ENCODE peak calls at places on chromosomes 4 and X, in seven cellular contexts. One of them, this sample, is unnamed.

GRCh38 chrX:86002076-86002896 is 45.1 kb downstream of the CHM start:
- DNase-seq in CD4-positive, alpha-beta T cell: peak; percentile 7
- DNase-seq in left lung: peak; percentile 44
- DNase-seq in GM12865: peak; percentile 27
- DNase-seq in nephron progenitor cell: peak; percentile 64
- DNase-seq in cardiac muscle cell: no peak
- DNase-seq in AG09319: no peak
- DNase-seq in this sample: no peak

GRCh38 chr4:86653237-86653865 is 59.2 kb downstream of the PTPN13 start:
- DNase-seq in CD4-positive, alpha-beta T cell: no peak
- DNase-seq in left lung: no peak
- DNase-seq in GM12865: peak; percentile 21
- DNase-seq in nephron progenitor cell: no peak
- DNase-seq in cardiac muscle cell: no peak
- DNase-seq in AG09319: no peak
- DNase-seq in this sample: no peak

GRCh38 chr4:66688674-66689073 is 856.6 kb downstream of the CENPC start:
- DNase-seq in CD4-positive, alpha-beta T cell: no peak
- DNase-seq in left lung: no peak
- DNase-seq in GM12865: no peak
- DNase-seq in nephron progenitor cell: no peak
- DNase-seq in cardiac muscle cell: peak; percentile 55
- DNase-seq in AG09319: no peak
- DNase-seq in this sample: no peak

GRCh38 chrX:7904557-7904956 is 22.7 kb downstream of the PNPLA4 start:
- DNase-seq in CD4-positive, alpha-beta T cell: no peak
- DNase-seq in left lung: no peak
- DNase-seq in GM12865: no peak
- DNase-seq in nephron progenitor cell: no peak
- DNase-seq in cardiac muscle cell: no peak
- DNase-seq in AG09319: no peak
- DNase-seq in this sample: no peak

GRCh38 chr4:40190880-40191815 is 5.7 kb upstream of the RHOH start:
- DNase-seq in CD4-positive, alpha-beta T cell: peak; percentile 47
- DNase-seq in left lung: no peak
- DNase-seq in GM12865: peak; percentile 73
- DNase-seq in nephron progenitor cell: no peak
- DNase-seq in cardiac muscle cell: no peak
- DNase-seq in AG09319: no peak
- DNase-seq in this sample: no peak

GRCh38 chr4:152114562-152114961 is 353.8 kb upstream of the GATB start:
- DNase-seq in CD4-positive, alpha-beta T cell: no peak
- DNase-seq in left lung: no peak
- DNase-seq in GM12865: no peak
- DNase-seq in nephron progenitor cell: no peak
- DNase-seq in cardiac muscle cell: no peak
- DNase-seq in AG09319: no peak
- DNase-seq in this sample: no peak

GRCh38 chr4:11073621-11074051 is 355.1 kb downstream of the HS3ST1 start:
- DNase-seq in CD4-positive, alpha-beta T cell: no peak
- DNase-seq in left lung: no peak
- DNase-seq in GM12865: no peak
- DNase-seq in nephron progenitor cell: no peak
- DNase-seq in cardiac muscle cell: peak; percentile 98
- DNase-seq in AG09319: no peak
- DNase-seq in this sample: no peak

GRCh38 chr4:665381-665750 is 8.7 kb downstream of the ATP5ME start:
- DNase-seq in CD4-positive, alpha-beta T cell: no peak
- DNase-seq in left lung: peak; percentile 61
- DNase-seq in GM12865: no peak
- DNase-seq in nephron progenitor cell: no peak
- DNase-seq in cardiac muscle cell: no peak
- DNase-seq in AG09319: no peak
- DNase-seq in this sample: no peak

GRCh38 chrX:10352536-10352935 is 195.8 kb downstream of the CLCN4 start:
- DNase-seq in CD4-positive, alpha-beta T cell: no peak
- DNase-seq in left lung: no peak
- DNase-seq in GM12865: no peak
- DNase-seq in nephron progenitor cell: no peak
- DNase-seq in cardiac muscle cell: no peak
- DNase-seq in AG09319: no peak
- DNase-seq in this sample: no peak

GRCh38 chr4:129218355-129218754 is 122.4 kb downstream of the C4orf33 start:
- DNase-seq in CD4-positive, alpha-beta T cell: no peak
- DNase-seq in left lung: no peak
- DNase-seq in GM12865: peak; percentile 2
- DNase-seq in nephron progenitor cell: peak; percentile 7
- DNase-seq in cardiac muscle cell: peak; percentile 46
- DNase-seq in AG09319: no peak
- DNase-seq in this sample: no peak

GRCh38 chr4:20026456-20026855 is 225.2 kb upstream of the SLIT2 start:
- DNase-seq in CD4-positive, alpha-beta T cell: no peak
- DNase-seq in left lung: no peak
- DNase-seq in GM12865: no peak
- DNase-seq in nephron progenitor cell: no peak
- DNase-seq in cardiac muscle cell: peak; percentile 56
- DNase-seq in AG09319: no peak
- DNase-seq in this sample: no peak

GRCh38 chr4:47650584-47651130 is 165.6 kb downstream of the ATP10D start:
- DNase-seq in CD4-positive, alpha-beta T cell: no peak
- DNase-seq in left lung: no peak
- DNase-seq in GM12865: no peak
- DNase-seq in nephron progenitor cell: no peak
- DNase-seq in cardiac muscle cell: peak; percentile 55
- DNase-seq in AG09319: no peak
- DNase-seq in this sample: no peak

GRCh38 chrX:45046417-45046816 is 154.3 kb downstream of the DIPK2B start:
- DNase-seq in CD4-positive, alpha-beta T cell: no peak
- DNase-seq in left lung: no peak
- DNase-seq in GM12865: no peak
- DNase-seq in nephron progenitor cell: no peak
- DNase-seq in cardiac muscle cell: no peak
- DNase-seq in AG09319: no peak
- DNase-seq in this sample: no peak

GRCh38 chr4:82776925-82777542 is 21.6 kb downstream of the SCD5 start:
- DNase-seq in CD4-positive, alpha-beta T cell: no peak
- DNase-seq in left lung: no peak
- DNase-seq in GM12865: no peak
- DNase-seq in nephron progenitor cell: no peak
- DNase-seq in cardiac muscle cell: peak; percentile 39
- DNase-seq in AG09319: peak; percentile 32
- DNase-seq in this sample: no peak

DNA sequence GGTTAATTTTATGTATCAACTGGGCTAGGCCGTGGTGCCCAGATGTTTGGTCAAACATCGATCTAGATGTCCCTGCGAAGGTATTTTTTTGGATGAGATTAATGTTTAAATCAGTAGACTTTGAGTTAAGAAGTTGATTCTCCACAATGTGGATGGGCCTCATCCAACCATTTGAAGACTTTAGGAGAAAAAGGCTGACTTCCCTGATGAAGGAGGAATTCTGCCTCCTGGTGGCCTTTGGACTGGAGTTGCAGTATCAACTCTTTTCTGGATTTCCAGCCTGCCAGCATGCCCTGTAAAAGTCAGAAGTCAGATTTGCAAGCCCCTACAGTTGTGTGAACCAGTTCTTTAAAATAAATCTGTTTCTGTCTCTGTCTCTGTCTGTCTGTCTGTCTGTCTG is 91.4 kb downstream of the STK32B start:
- DNase-seq in CD4-positive, alpha-beta T cell: no peak
- DNase-seq in left lung: no peak
- DNase-seq in GM12865: peak; percentile 23
- DNase-seq in nephron progenitor cell: peak; percentile 20
- DNase-seq in cardiac muscle cell: peak; percentile 70
- DNase-seq in AG09319: peak; percentile 27
- DNase-seq in this sample: peak; percentile 48
- TF ChIP-seq CTCF in CD4-positive, alpha-beta T cell: no peak
- TF ChIP-seq CTCF in left lung: peak; percentile 35
- TF ChIP-seq CTCF in GM12865: no peak
- TF ChIP-seq CTCF in nephron progenitor cell: peak; percentile 49
- TF ChIP-seq CTCF in cardiac muscle cell: peak; percentile 63
- TF ChIP-seq CTCF in AG09319: peak; percentile 63
- TF ChIP-seq CTCF in this sample: peak; percentile 64

GRCh38 chr4:154354883-154355282 is 136.7 kb downstream of the DCHS2 start:
- DNase-seq in CD4-positive, alpha-beta T cell: no peak
- DNase-seq in left lung: no peak
- DNase-seq in GM12865: no peak
- DNase-seq in nephron progenitor cell: no peak
- DNase-seq in cardiac muscle cell: no peak
- DNase-seq in AG09319: no peak
- DNase-seq in this sample: no peak

GRCh38 chr4:154348657-154349056 is 142.9 kb downstream of the DCHS2 start:
- DNase-seq in CD4-positive, alpha-beta T cell: no peak
- DNase-seq in left lung: no peak
- DNase-seq in GM12865: peak; percentile 18
- DNase-seq in nephron progenitor cell: no peak
- DNase-seq in cardiac muscle cell: no peak
- DNase-seq in AG09319: no peak
- DNase-seq in this sample: no peak

GRCh38 chr4:154344686-154345085 is 146.9 kb downstream of the DCHS2 start:
- DNase-seq in CD4-positive, alpha-beta T cell: no peak
- DNase-seq in left lung: no peak
- DNase-seq in GM12865: peak; percentile 41
- DNase-seq in nephron progenitor cell: no peak
- DNase-seq in cardiac muscle cell: no peak
- DNase-seq in AG09319: no peak
- DNase-seq in this sample: no peak

GRCh38 chr4:154345359-154345758 is 146.2 kb downstream of the DCHS2 start:
- DNase-seq in CD4-positive, alpha-beta T cell: no peak
- DNase-seq in left lung: no peak
- DNase-seq in GM12865: no peak
- DNase-seq in nephron progenitor cell: no peak
- DNase-seq in cardiac muscle cell: no peak
- DNase-seq in AG09319: no peak
- DNase-seq in this sample: no peak

GRCh38 chr4:154349829-154350228 is 141.8 kb downstream of the DCHS2 start:
- DNase-seq in CD4-positive, alpha-beta T cell: no peak
- DNase-seq in left lung: no peak
- DNase-seq in GM12865: no peak
- DNase-seq in nephron progenitor cell: no peak
- DNase-seq in cardiac muscle cell: no peak
- DNase-seq in AG09319: no peak
- DNase-seq in this sample: no peak
- TF ChIP-seq CTCF in CD4-positive, alpha-beta T cell: peak; percentile 46
- TF ChIP-seq CTCF in left lung: no peak
- TF ChIP-seq CTCF in GM12865: peak; percentile 17
- TF ChIP-seq CTCF in nephron progenitor cell: peak; percentile 43
- TF ChIP-seq CTCF in cardiac muscle cell: peak; percentile 12
- TF ChIP-seq CTCF in AG09319: peak; percentile 34
- TF ChIP-seq CTCF in this sample: peak; percentile 47

GRCh38 chr4:98827661-98828060 is 101.3 kb downstream of the EIF4E start:
- DNase-seq in CD4-positive, alpha-beta T cell: no peak
- DNase-seq in left lung: no peak
- DNase-seq in GM12865: no peak
- DNase-seq in nephron progenitor cell: no peak
- DNase-seq in cardiac muscle cell: no peak
- DNase-seq in AG09319: no peak
- DNase-seq in this sample: no peak

GRCh38 chr4:98833384-98833783 is 95.5 kb downstream of the EIF4E start:
- DNase-seq in CD4-positive, alpha-beta T cell: no peak
- DNase-seq in left lung: no peak
- DNase-seq in GM12865: no peak
- DNase-seq in nephron progenitor cell: no peak
- DNase-seq in cardiac muscle cell: no peak
- DNase-seq in AG09319: no peak
- DNase-seq in this sample: no peak

GRCh38 chr4:98828801-98829200 is 100.1 kb downstream of the EIF4E start:
- DNase-seq in CD4-positive, alpha-beta T cell: no peak
- DNase-seq in left lung: no peak
- DNase-seq in GM12865: peak; percentile 18
- DNase-seq in nephron progenitor cell: no peak
- DNase-seq in cardiac muscle cell: no peak
- DNase-seq in AG09319: no peak
- DNase-seq in this sample: no peak
- TF ChIP-seq CTCF in CD4-positive, alpha-beta T cell: peak; percentile 20
- TF ChIP-seq CTCF in left lung: no peak
- TF ChIP-seq CTCF in GM12865: peak; percentile 19
- TF ChIP-seq CTCF in nephron progenitor cell: no peak
- TF ChIP-seq CTCF in cardiac muscle cell: no peak
- TF ChIP-seq CTCF in AG09319: no peak
- TF ChIP-seq CTCF in this sample: peak; percentile 37

DNA sequence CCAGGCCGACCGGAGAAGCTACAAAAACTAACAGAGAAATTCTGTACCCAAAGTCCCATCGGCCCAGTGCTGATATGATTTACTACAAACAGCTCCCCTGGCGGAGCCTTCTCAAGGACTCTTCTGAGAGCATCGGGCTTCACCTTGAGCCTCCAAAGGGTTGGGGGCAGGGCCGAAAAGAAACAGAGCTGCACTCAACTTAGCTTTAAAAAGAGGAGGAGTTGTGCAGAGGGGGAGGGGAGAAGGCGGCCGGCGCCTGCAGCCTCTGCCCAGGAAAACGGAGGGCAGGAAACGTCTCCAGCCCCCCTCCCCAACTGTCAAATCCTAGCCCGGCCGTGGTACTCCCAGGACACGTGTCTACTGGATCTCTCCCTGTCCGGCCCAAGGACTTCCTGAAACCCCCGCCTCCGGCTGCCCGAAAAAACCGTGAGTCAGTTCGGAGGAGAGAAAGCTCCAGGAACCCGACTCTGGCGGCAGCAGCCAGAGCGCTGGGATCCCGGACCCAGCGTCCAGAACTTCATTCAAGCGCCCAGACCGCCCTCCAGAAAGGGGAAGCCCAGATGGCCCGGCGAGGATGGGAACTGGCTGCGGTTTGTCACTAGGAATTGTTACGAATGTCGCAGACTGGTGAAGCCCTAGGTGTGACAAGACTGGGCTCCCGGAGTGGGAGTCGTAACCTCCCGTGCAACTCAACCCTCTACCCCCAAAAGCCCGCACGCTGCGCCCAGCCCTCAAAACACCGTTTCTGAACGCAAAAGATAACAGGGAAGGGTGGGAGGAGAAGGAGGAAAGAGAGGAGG is 1.0 kb downstream of the ADAMTS3 start:
- DNase-seq in CD4-positive, alpha-beta T cell: no peak
- DNase-seq in left lung: peak; percentile 85
- DNase-seq in GM12865: peak; percentile 21
- DNase-seq in nephron progenitor cell: peak; percentile 84
- DNase-seq in cardiac muscle cell: peak; percentile 93
- DNase-seq in AG09319: peak; percentile 59
- DNase-seq in this sample: no peak
- TF ChIP-seq CTCF in CD4-positive, alpha-beta T cell: no peak
- TF ChIP-seq CTCF in left lung: no peak
- TF ChIP-seq CTCF in GM12865: no peak
- TF ChIP-seq CTCF in nephron progenitor cell: no peak
- TF ChIP-seq CTCF in cardiac muscle cell: peak; percentile 52
- TF ChIP-seq CTCF in AG09319: peak; percentile 58
- TF ChIP-seq CTCF in this sample: peak; percentile 49